ENCODE peak calls at places on chromosomes 3 and 15, in five cellular contexts. C is heart left ventricle; N is GM23248; X is H4; F is activated CD4-positive, alpha-beta T cell treated with anti-CD3 and anti-CD28 coated beads for 4 hours. H is an unnamed sample.

GRCh38 chr3:126572343-126572742 is 13.6 kb upstream of the C3orf22 start:
- DNase-seq in C (no peak), X (no peak), N (no peak), F (no peak), H (no peak)

GRCh38 chr3:97981886-97982285 is 9.7 kb upstream of the RIOX2 start:
- DNase-seq in N (no peak), X (no peak), F (no peak), C (no peak), H (no peak)

GRCh38 chr3:72661115-72661457 is 187.2 kb downstream of the SHQ1 start:
- DNase-seq in X (peak), C (peak), N (peak), F (no peak), H (peak)

GRCh38 chr3:36244728-36245127 is 135.6 kb upstream of the STAC start:
- DNase-seq in F (no peak), N (peak), C (no peak), X (no peak), H (no peak)

GRCh38 chr3:194485876-194486539 is 794 bp downstream of the ATP13A3 start:
- DNase-seq in F (peak), C (peak), N (peak), X (no peak), H (no peak)

GRCh38 chr3:72171946-72172345 is 387.0 kb upstream of the PROK2 start:
- DNase-seq in F (no peak), N (peak), C (no peak), X (no peak), H (no peak)

GRCh38 chr3:55042591-55042990 is 114.7 kb upstream of the LRTM1 start:
- DNase-seq in C (no peak), N (peak), F (no peak), X (no peak), H (no peak)

GRCh38 chr3:161403251-161403650 is 31.9 kb upstream of the SPTSSB start:
- DNase-seq in F (no peak), N (peak), X (no peak), C (no peak), H (no peak)

GRCh38 chr15:101795455-101795854 is 7.9 kb upstream of the OR4F6 start:
- DNase-seq in C (no peak), N (peak), F (no peak), X (peak), H (no peak)

GRCh38 chr15:23035964-23036566 is 3.3 kb downstream of the TUBGCP5 start:
- DNase-seq in F (peak), N (peak), C (no peak), X (peak), H (peak)

GRCh38 chr3:171781711-171782127 is 28.6 kb downstream of the PLD1 start:
- DNase-seq in C (no peak), X (no peak), F (no peak), N (peak), H (no peak)

GRCh38 chr15:39704235-39704634 is 78.4 kb downstream of the FSIP1 start:
- DNase-seq in C (no peak), F (no peak), X (no peak), N (no peak), H (no peak)

GRCh38 chr3:156429125-156429524 is 125.8 kb downstream of the SSR3 start:
- DNase-seq in N (no peak), X (no peak), F (no peak), C (no peak), H (no peak)

GRCh38 chr3:147930417-147930816 is 521.3 kb downstream of the ZIC1 start:
- DNase-seq in C (no peak), X (peak), F (no peak), N (peak), H (no peak)

H was measured in lung.